ENCODE peak calls at places on chromosomes 12 and 14, in eight cellular contexts. One of them, this sample, is unnamed.

GRCh38 chr12:104680506-104680905 is 223.8 kb downstream of the CHST11 start:
- DNase-seq in mammary epithelial cell: no peak
- DNase-seq in mesendoderm: no peak
- DNase-seq in endodermal cell: no peak
- DNase-seq in tibial artery: no peak
- DNase-seq in neuronal stem cell: no peak
- DNase-seq in astrocyte: no peak
- DNase-seq in ascending aorta: no peak
- DNase-seq in this sample: no peak

GRCh38 chr12:70576341-70577282 is 60.6 kb downstream of the PTPRB start:
- DNase-seq in tibial artery: no peak
- DNase-seq in astrocyte: peak; percentile 73
- DNase-seq in mesendoderm: peak; percentile 83
- DNase-seq in mammary epithelial cell: peak; percentile 62
- DNase-seq in neuronal stem cell: peak; percentile 57
- DNase-seq in ascending aorta: no peak
- DNase-seq in endodermal cell: no peak
- DNase-seq in this sample: peak; percentile 90

GRCh38 chr12:125683748-125684381 is 618.6 kb downstream of the AACS start:
- DNase-seq in ascending aorta: no peak
- DNase-seq in mammary epithelial cell: no peak
- DNase-seq in mesendoderm: peak; percentile 81
- DNase-seq in neuronal stem cell: peak; percentile 72
- DNase-seq in astrocyte: no peak
- DNase-seq in endodermal cell: peak; percentile 100
- DNase-seq in tibial artery: no peak
- DNase-seq in this sample: no peak

GRCh38 chr12:114407034-114407420 is 1.1 kb upstream of the TBX5 start:
- DNase-seq in mesendoderm: peak; percentile 6
- DNase-seq in mammary epithelial cell: no peak
- DNase-seq in endodermal cell: peak; percentile 55
- DNase-seq in ascending aorta: no peak
- DNase-seq in neuronal stem cell: peak; percentile 26
- DNase-seq in astrocyte: no peak
- DNase-seq in tibial artery: no peak
- DNase-seq in this sample: peak; percentile 53

GRCh38 chr12:6788972-6789905 is at the start of gene CD4:
- DNase-seq in ascending aorta: peak; percentile 51
- DNase-seq in astrocyte: no peak
- DNase-seq in tibial artery: peak; percentile 78
- DNase-seq in neuronal stem cell: no peak
- DNase-seq in mesendoderm: no peak
- DNase-seq in endodermal cell: peak; percentile 74
- DNase-seq in mammary epithelial cell: no peak
- DNase-seq in this sample: no peak

GRCh38 chr14:23326491-23327332 is 5.5 kb downstream of the PABPN1 start:
- DNase-seq in neuronal stem cell: no peak
- DNase-seq in ascending aorta: no peak
- DNase-seq in endodermal cell: no peak
- DNase-seq in tibial artery: no peak
- DNase-seq in mesendoderm: no peak
- DNase-seq in astrocyte: no peak
- DNase-seq in mammary epithelial cell: no peak
- DNase-seq in this sample: no peak

GRCh38 chr12:15563683-15564082 is 225.5 kb downstream of the EPS8 start:
- DNase-seq in tibial artery: no peak
- DNase-seq in neuronal stem cell: no peak
- DNase-seq in astrocyte: peak; percentile 54
- DNase-seq in mesendoderm: no peak
- DNase-seq in ascending aorta: no peak
- DNase-seq in endodermal cell: no peak
- DNase-seq in mammary epithelial cell: peak; percentile 56
- DNase-seq in this sample: peak; percentile 87

GRCh38 chr12:46933947-46934346 is 108.2 kb upstream of the SLC38A4 start:
- DNase-seq in ascending aorta: no peak
- DNase-seq in mammary epithelial cell: peak; percentile 52
- DNase-seq in tibial artery: no peak
- DNase-seq in astrocyte: peak; percentile 37
- DNase-seq in neuronal stem cell: peak; percentile 5
- DNase-seq in mesendoderm: peak; percentile 59
- DNase-seq in endodermal cell: no peak
- DNase-seq in this sample: peak; percentile 78

GRCh38 chr12:109741286-109741969 is 27.8 kb downstream of the FAM222A start:
- DNase-seq in tibial artery: peak; percentile 44
- DNase-seq in astrocyte: no peak
- DNase-seq in ascending aorta: no peak
- DNase-seq in mesendoderm: no peak
- DNase-seq in neuronal stem cell: no peak
- DNase-seq in endodermal cell: peak; percentile 44
- DNase-seq in mammary epithelial cell: no peak
- DNase-seq in this sample: no peak

GRCh38 chr12:4483885-4484823 is 38.5 kb upstream of the FGF6 start:
- DNase-seq in ascending aorta: no peak
- DNase-seq in tibial artery: no peak
- DNase-seq in mesendoderm: no peak
- DNase-seq in astrocyte: no peak
- DNase-seq in neuronal stem cell: no peak
- DNase-seq in mammary epithelial cell: peak; percentile 87
- DNase-seq in endodermal cell: no peak
- DNase-seq in this sample: no peak

GRCh38 chr14:71142375-71143038 is 235.2 kb downstream of the PCNX1 start:
- DNase-seq in tibial artery: no peak
- DNase-seq in mesendoderm: peak; percentile 24
- DNase-seq in astrocyte: peak; percentile 100
- DNase-seq in endodermal cell: no peak
- DNase-seq in neuronal stem cell: no peak
- DNase-seq in mammary epithelial cell: peak; percentile 94
- DNase-seq in ascending aorta: no peak
- DNase-seq in this sample: peak; percentile 97
- H3K27ac ChIP-seq in tibial artery: no peak overlapping the region
- H3K27ac ChIP-seq in mesendoderm: no peak overlapping the region
- H3K27ac ChIP-seq in astrocyte: peak overlapping the region; percentile 97
- H3K27ac ChIP-seq in endodermal cell: no peak overlapping the region
- H3K27ac ChIP-seq in neuronal stem cell: no peak overlapping the region
- H3K27ac ChIP-seq in mammary epithelial cell: peak overlapping the region; percentile 94
- H3K27ac ChIP-seq in ascending aorta: no peak overlapping the region
- H3K27ac ChIP-seq in this sample: peak overlapping the region; percentile 90

GRCh38 chr14:61575126-61575525 is 120.2 kb upstream of the HIF1A start:
- DNase-seq in mammary epithelial cell: no peak
- DNase-seq in mesendoderm: no peak
- DNase-seq in tibial artery: no peak
- DNase-seq in astrocyte: no peak
- DNase-seq in neuronal stem cell: no peak
- DNase-seq in endodermal cell: peak; percentile 3
- DNase-seq in ascending aorta: no peak
- DNase-seq in this sample: no peak
- H3K4me1 ChIP-seq in mammary epithelial cell: peaks cover 43% of the 10 kb centered on the region
- H3K4me1 ChIP-seq in mesendoderm: no peaks in the 10 kb centered on the region
- H3K4me1 ChIP-seq in tibial artery: peaks cover 27% of the 10 kb centered on the region
- H3K4me1 ChIP-seq in astrocyte: peaks cover 35% of the 10 kb centered on the region
- H3K4me1 ChIP-seq in neuronal stem cell: peaks cover 10% of the 10 kb centered on the region
- H3K4me1 ChIP-seq in endodermal cell: peaks cover 6% of the 10 kb centered on the region
- H3K4me1 ChIP-seq in ascending aorta: no peaks in the 10 kb centered on the region
- H3K4me1 ChIP-seq in this sample: peaks cover 88% of the 10 kb centered on the region

GRCh38 chr12:31278445-31279242 is 47.3 kb downstream of the SINHCAF start:
- DNase-seq in mesendoderm: no peak
- DNase-seq in neuronal stem cell: peak; percentile 15
- DNase-seq in ascending aorta: no peak
- DNase-seq in astrocyte: no peak
- DNase-seq in mammary epithelial cell: no peak
- DNase-seq in endodermal cell: no peak
- DNase-seq in tibial artery: no peak
- DNase-seq in this sample: no peak

GRCh38 chr12:31279525-31279924 is 46.4 kb downstream of the SINHCAF start:
- DNase-seq in ascending aorta: no peak
- DNase-seq in mesendoderm: no peak
- DNase-seq in tibial artery: no peak
- DNase-seq in neuronal stem cell: no peak
- DNase-seq in endodermal cell: peak; percentile 55
- DNase-seq in astrocyte: no peak
- DNase-seq in mammary epithelial cell: no peak
- DNase-seq in this sample: no peak

GRCh38 chr12:31275491-31275890 is 50.5 kb downstream of the SINHCAF start:
- DNase-seq in mesendoderm: no peak
- DNase-seq in endodermal cell: no peak
- DNase-seq in ascending aorta: no peak
- DNase-seq in mammary epithelial cell: no peak
- DNase-seq in tibial artery: no peak
- DNase-seq in astrocyte: no peak
- DNase-seq in neuronal stem cell: no peak
- DNase-seq in this sample: no peak

GRCh38 chr12:31277081-31277480 is 48.9 kb downstream of the SINHCAF start:
- DNase-seq in endodermal cell: no peak
- DNase-seq in astrocyte: no peak
- DNase-seq in mesendoderm: no peak
- DNase-seq in ascending aorta: no peak
- DNase-seq in tibial artery: no peak
- DNase-seq in mammary epithelial cell: no peak
- DNase-seq in neuronal stem cell: no peak
- DNase-seq in this sample: no peak

GRCh38 chr12:31280183-31280582 is 45.8 kb downstream of the SINHCAF start:
- DNase-seq in mesendoderm: no peak
- DNase-seq in tibial artery: no peak
- DNase-seq in astrocyte: peak; percentile 22
- DNase-seq in ascending aorta: no peak
- DNase-seq in endodermal cell: no peak
- DNase-seq in neuronal stem cell: no peak
- DNase-seq in mammary epithelial cell: no peak
- DNase-seq in this sample: no peak
- H3K27ac ChIP-seq in mesendoderm: no peak overlapping the region
- H3K27ac ChIP-seq in tibial artery: no peak overlapping the region
- H3K27ac ChIP-seq in astrocyte: no peak overlapping the region
- H3K27ac ChIP-seq in ascending aorta: no peak overlapping the region
- H3K27ac ChIP-seq in endodermal cell: no peak overlapping the region
- H3K27ac ChIP-seq in neuronal stem cell: no peak overlapping the region
- H3K27ac ChIP-seq in mammary epithelial cell: no peak overlapping the region
- H3K27ac ChIP-seq in this sample: no peak overlapping the region

DNA sequence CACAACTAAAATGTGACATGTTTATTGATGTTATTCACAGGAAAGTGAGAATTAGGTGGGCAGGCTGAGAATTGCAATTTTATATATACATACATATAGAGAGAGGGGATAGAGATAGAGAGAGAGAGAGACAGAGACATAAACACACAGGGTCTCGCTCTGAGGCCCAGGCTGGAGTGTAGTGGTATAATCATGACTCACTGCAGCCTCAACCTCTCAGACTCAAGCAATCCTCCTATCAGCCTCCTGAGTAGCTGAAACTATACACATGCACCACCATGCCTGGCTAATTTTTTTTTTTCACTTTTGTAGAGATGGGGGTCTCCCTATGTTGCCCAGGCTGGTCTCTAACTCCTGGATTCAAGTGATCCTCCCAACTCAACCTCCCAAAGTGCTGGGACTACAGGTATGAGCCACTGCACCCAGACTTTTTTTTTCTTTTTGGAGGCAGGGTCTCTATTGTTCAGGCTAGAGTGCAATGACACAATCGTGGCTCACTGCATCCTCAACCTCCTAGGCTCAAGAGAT is 49.1 kb downstream of the R3HDM2 start:
- DNase-seq in endodermal cell: no peak
- DNase-seq in mammary epithelial cell: no peak
- DNase-seq in neuronal stem cell: no peak
- DNase-seq in ascending aorta: no peak
- DNase-seq in tibial artery: no peak
- DNase-seq in astrocyte: no peak
- DNase-seq in mesendoderm: no peak
- DNase-seq in this sample: no peak
- H3K4me1 ChIP-seq in endodermal cell: no peaks in the 10 kb centered on the region
- H3K4me1 ChIP-seq in mammary epithelial cell: peaks cover 5% of the 10 kb centered on the region
- H3K4me1 ChIP-seq in neuronal stem cell: no peaks in the 10 kb centered on the region
- H3K4me1 ChIP-seq in ascending aorta: no peaks in the 10 kb centered on the region
- H3K4me1 ChIP-seq in tibial artery: no peaks in the 10 kb centered on the region
- H3K4me1 ChIP-seq in astrocyte: peaks cover 5% of the 10 kb centered on the region
- H3K4me1 ChIP-seq in mesendoderm: peaks cover 2% of the 10 kb centered on the region
- H3K4me1 ChIP-seq in this sample: no peaks in the 10 kb centered on the region

DNA sequence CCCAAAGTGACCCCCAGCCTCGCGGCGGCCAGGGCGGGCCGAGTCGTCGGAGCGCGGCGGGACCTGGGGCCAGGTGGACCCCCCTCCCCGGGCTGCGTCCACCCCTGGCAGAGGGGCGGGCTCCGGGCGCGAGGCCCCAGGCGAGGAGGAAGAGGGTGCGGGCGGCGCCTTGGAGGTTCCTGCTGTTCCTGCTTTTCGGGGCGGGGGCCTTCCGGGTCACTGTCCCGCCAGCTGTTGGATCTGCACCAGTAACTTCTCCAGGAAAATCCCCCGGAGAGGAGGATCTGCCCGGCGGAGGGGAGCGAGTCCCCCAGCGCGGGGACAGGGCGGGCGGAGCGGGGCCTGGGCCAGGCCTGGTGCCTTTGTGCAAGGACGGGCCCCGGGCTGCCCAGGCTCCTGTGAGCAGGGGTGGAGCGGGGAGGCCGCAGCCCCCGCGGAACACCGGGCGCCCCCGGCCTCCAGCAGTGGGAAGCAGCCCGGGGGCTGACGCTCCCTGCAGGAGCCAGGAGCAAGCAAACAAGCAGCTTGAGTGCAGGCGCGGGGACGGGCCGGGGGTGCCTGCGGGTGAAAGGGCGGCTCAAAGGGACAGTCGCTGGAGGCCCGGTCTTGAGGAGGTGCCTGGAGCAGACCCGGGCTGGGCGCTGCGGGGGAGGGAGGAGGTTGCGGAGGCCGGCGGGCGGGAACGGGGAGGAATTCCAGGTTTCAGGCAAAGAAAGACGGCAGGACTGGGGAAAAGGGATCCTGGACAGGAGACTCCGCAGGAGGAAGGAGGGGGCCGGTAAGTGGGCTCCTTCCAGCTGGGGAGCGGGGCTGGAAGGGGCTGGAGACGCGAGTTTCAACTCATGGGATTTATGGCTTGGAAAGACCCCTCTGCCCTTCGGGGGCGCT is 15.5 kb downstream of the TNFAIP2 start:
- DNase-seq in ascending aorta: no peak
- DNase-seq in endodermal cell: peak; percentile 89
- DNase-seq in tibial artery: peak; percentile 69
- DNase-seq in mammary epithelial cell: no peak
- DNase-seq in astrocyte: no peak
- DNase-seq in neuronal stem cell: no peak
- DNase-seq in mesendoderm: peak; percentile 63
- DNase-seq in this sample: no peak
- H3K27ac ChIP-seq in ascending aorta: no peak overlapping the region
- H3K27ac ChIP-seq in endodermal cell: no peak overlapping the region
- H3K27ac ChIP-seq in tibial artery: no peak overlapping the region
- H3K27ac ChIP-seq in mammary epithelial cell: no peak overlapping the region
- H3K27ac ChIP-seq in astrocyte: no peak overlapping the region
- H3K27ac ChIP-seq in neuronal stem cell: no peak overlapping the region
- H3K27ac ChIP-seq in mesendoderm: no peak overlapping the region
- H3K27ac ChIP-seq in this sample: no peak overlapping the region

DNA sequence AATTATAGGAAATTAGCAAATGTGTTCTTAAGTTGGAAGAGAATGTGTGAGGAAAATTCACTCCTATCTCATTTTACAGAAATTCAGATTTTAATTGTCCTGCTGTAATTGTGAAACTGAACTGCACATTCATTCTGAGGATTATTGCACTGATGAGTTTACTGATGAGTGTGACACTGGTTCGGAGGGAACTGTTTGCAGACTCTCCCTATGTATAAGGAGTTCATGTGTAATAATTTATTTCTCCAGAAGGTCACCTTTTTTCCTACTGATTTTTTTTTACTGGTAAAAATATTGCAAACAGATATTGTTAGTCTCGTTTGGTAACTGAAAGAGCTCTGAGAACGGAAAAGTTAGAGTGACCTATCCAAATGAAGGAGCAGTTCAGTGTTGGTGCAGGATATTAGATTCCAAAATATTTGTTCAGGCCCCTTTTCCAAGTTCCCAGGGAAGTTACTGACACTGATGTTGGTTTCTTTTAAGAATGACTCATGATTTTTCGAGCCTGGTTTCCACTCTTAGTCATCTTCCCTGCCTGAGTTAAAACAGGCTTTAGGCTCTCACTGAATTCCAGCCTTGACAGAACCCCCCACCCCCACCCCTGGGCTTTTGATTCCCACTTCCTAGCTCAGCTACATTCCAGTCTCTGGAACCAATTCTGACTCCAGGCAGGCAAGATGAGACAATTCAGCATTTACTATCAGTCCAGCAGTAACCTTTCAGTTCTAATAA is 18.4 kb downstream of the ANO6 start:
- DNase-seq in tibial artery: no peak
- DNase-seq in ascending aorta: no peak
- DNase-seq in astrocyte: peak; percentile 98
- DNase-seq in endodermal cell: peak; percentile 91
- DNase-seq in mammary epithelial cell: peak; percentile 96
- DNase-seq in neuronal stem cell: peak; percentile 53
- DNase-seq in mesendoderm: peak; percentile 97
- DNase-seq in this sample: peak; percentile 95
- H3K4me1 ChIP-seq in tibial artery: peaks cover 45% of the 10 kb centered on the region
- H3K4me1 ChIP-seq in ascending aorta: peaks cover 14% of the 10 kb centered on the region
- H3K4me1 ChIP-seq in astrocyte: peaks cover 50% of the 10 kb centered on the region
- H3K4me1 ChIP-seq in endodermal cell: peaks cover 14% of the 10 kb centered on the region
- H3K4me1 ChIP-seq in mammary epithelial cell: peaks cover 51% of the 10 kb centered on the region
- H3K4me1 ChIP-seq in neuronal stem cell: peaks cover 18% of the 10 kb centered on the region
- H3K4me1 ChIP-seq in mesendoderm: peaks cover 12% of the 10 kb centered on the region
- H3K4me1 ChIP-seq in this sample: peaks cover 52% of the 10 kb centered on the region

This sample was measured in GM23248.